ENCODE peak calls at places on chromosomes 12 and 14, in five cellular contexts. M, H, O, A and I are unnamed samples.

GRCh38 chr14:75018684-75019083 is 16.0 kb downstream of the EIF2B2 start:
- DNase-seq in M (no peak), H (no peak), O (no peak), A (no peak), I (no peak)

GRCh38 chr14:99261916-99262787 is 9.8 kb downstream of the BCL11B start:
- DNase-seq in M (no peak), H (no peak), O (no peak), A (no peak), I (no peak)

GRCh38 chr12:4956968-4957367 is 47.3 kb downstream of the KCNA1 start:
- DNase-seq in M (no peak), H (no peak), O (no peak), A (no peak), I (no peak)

GRCh38 chr12:128076188-128076587 is 190.8 kb upstream of the TMEM132C start:
- DNase-seq in M (no peak), H (no peak), O (no peak), A (no peak), I (no peak)

GRCh38 chr14:35571598-35571997 is 37.6 kb downstream of the INSM2 start:
- DNase-seq in M (no peak), H (no peak), O (no peak), A (no peak), I (no peak)

GRCh38 chr12:20524113-20524512 is 155.8 kb downstream of the PDE3A start:
- DNase-seq in M (no peak), H (peak), O (no peak), A (no peak), I (no peak)

GRCh38 chr12:84805474-84805858 is 107.1 kb downstream of the SLC6A15 start:
- DNase-seq in M (no peak), H (peak), O (no peak), A (no peak), I (no peak)

GRCh38 chr14:78611031-78611430 is 440.9 kb downstream of the NRXN3 start:
- DNase-seq in M (no peak), H (no peak), O (no peak), A (no peak), I (no peak)

GRCh38 chr14:36773558-36773957 is 111.9 kb downstream of the PAX9 start:
- DNase-seq in M (no peak), H (no peak), O (no peak), A (no peak), I (no peak)

GRCh38 chr12:106141452-106141851 is 2.7 kb upstream of the NUAK1 start:
- DNase-seq in M (no peak), H (no peak), O (no peak), A (no peak), I (no peak)

GRCh38 chr14:55957950-55958349 is 160.3 kb upstream of the PELI2 start:
- DNase-seq in M (peak), H (peak), O (no peak), A (no peak), I (no peak)

GRCh38 chr14:67622675-67623074 is 3.0 kb downstream of the ARG2 start:
- DNase-seq in M (no peak), H (no peak), O (no peak), A (peak), I (peak)

GRCh38 chr12:131371580-131372475 is 339.1 kb upstream of the SFSWAP start:
- DNase-seq in M (peak), H (no peak), O (no peak), A (no peak), I (no peak)

GRCh38 chr14:74263181-74263580 is 23.9 kb downstream of the VSX2 start:
- DNase-seq in M (no peak), H (no peak), O (no peak), A (no peak), I (no peak)

GRCh38 chr14:89349196-89350008 is 67.6 kb downstream of the FOXN3 start:
- DNase-seq in M (no peak), H (peak), O (no peak), A (no peak), I (no peak)

GRCh38 chr14:62322216-62322615 is 560.0 kb downstream of the SNAPC1 start:
- DNase-seq in M (no peak), H (no peak), O (no peak), A (no peak), I (no peak)

GRCh38 chr12:24560867-24561266 is 388.0 kb downstream of the BCAT1 start:
- DNase-seq in M (no peak), H (no peak), O (no peak), A (no peak), I (no peak)

GRCh38 chr14:43894534-43894933 is 612.5 kb downstream of the FSCB start:
- DNase-seq in M (no peak), H (no peak), O (no peak), A (no peak), I (peak)

GRCh38 chr14:99575043-99576023 is 28.7 kb downstream of the CCDC85C start:
- DNase-seq in M (no peak), H (no peak), O (no peak), A (peak), I (peak)

GRCh38 chr12:117100251-117100650 is 1.0 kb upstream of the TESC start:
- DNase-seq in M (no peak), H (no peak), O (no peak), A (no peak), I (peak)

GRCh38 chr12:19576421-19576925 is 137.2 kb downstream of the AEBP2 start:
- DNase-seq in M (no peak), H (no peak), O (no peak), A (no peak), I (no peak)

GRCh38 chr14:26820101-26820500 is 222.3 kb upstream of the NOVA1 start:
- DNase-seq in M (no peak), H (no peak), O (no peak), A (no peak), I (peak)

GRCh38 chr12:115798309-115798917 is 479.1 kb downstream of the MED13L start:
- DNase-seq in M (no peak), H (no peak), O (no peak), A (no peak), I (no peak)

GRCh38 chr12:68971404-68971803 is 38.4 kb upstream of the CPM start:
- DNase-seq in M (no peak), H (no peak), O (no peak), A (no peak), I (no peak)

GRCh38 chr14:21703357-21704339 is 30.0 kb upstream of the OR4E1 start:
- DNase-seq in M (no peak), H (no peak), O (no peak), A (no peak), I (peak)

GRCh38 chr14:90454041-90455000 is 57.5 kb downstream of the CALM1 start:
- DNase-seq in M (peak), H (peak), O (no peak), A (peak), I (peak)

GRCh38 chr14:85731198-85731597 is 201.3 kb downstream of the FLRT2 start:
- DNase-seq in M (no peak), H (no peak), O (no peak), A (no peak), I (no peak)

GRCh38 chr14:61860294-61860918 is 98.2 kb downstream of the SNAPC1 start:
- DNase-seq in M (peak), H (peak), O (peak), A (peak), I (peak)

GRCh38 chr12:132827763-132828703 is 636 bp downstream of the GOLGA3 start:
- DNase-seq in M (no peak), H (no peak), O (no peak), A (peak), I (no peak)

GRCh38 chr14:25049127-25049558 is 804 bp downstream of the STXBP6 start:
- DNase-seq in M (peak), H (no peak), O (no peak), A (no peak), I (no peak)

GRCh38 chr12:120783197-120783596 is 57.6 kb downstream of the ACADS start:
- DNase-seq in M (no peak), H (no peak), O (no peak), A (peak), I (no peak)

GRCh38 chr12:116672842-116673516 is 64.9 kb downstream of the SPRING1 start:
- DNase-seq in M (no peak), H (no peak), O (peak), A (no peak), I (no peak)

GRCh38 chr14:77302926-77303325 is 17.8 kb downstream of the POMT2 start:
- DNase-seq in M (no peak), H (no peak), O (no peak), A (peak), I (no peak)

GRCh38 chr12:27331299-27331926 is 1.2 kb upstream of the BMAL2 start:
- DNase-seq in M (no peak), H (no peak), O (peak), A (peak), I (no peak)

GRCh38 chr12:92745874-92746553 is 43.2 kb downstream of the PLEKHG7 start:
- DNase-seq in M (no peak), H (no peak), O (no peak), A (no peak), I (no peak)

GRCh38 chr12:88549929-88550328 is 30.3 kb downstream of the KITLG start:
- DNase-seq in M (no peak), H (no peak), O (no peak), A (no peak), I (no peak)

GRCh38 chr12:88544991-88545684 is 35.1 kb downstream of the KITLG start:
- DNase-seq in M (no peak), H (no peak), O (no peak), A (no peak), I (no peak)

GRCh38 chr12:88552672-88553079 is 27.6 kb downstream of the KITLG start:
- DNase-seq in M (no peak), H (no peak), O (no peak), A (peak), I (no peak)

DNA sequence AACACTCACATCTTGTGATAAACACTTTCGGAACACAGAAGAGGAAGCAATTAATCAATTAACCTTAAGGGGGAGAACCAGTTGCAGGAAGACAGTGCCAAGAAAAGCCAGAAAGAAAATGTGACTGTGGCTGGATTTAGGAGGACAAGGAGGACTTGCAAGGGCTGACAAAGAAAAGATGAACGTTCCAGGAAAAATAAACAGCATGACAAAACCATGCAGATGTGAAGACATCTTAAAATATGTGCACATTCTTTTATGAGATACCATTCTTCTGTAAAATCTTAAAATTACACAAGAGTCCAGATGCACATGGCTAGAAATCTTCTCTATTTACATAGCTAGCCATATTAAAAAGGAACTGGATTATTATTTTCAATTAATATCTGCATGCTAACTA is 33.4 kb downstream of the KITLG start:
- DNase-seq in M (no peak), H (no peak), O (no peak), A (no peak), I (no peak)
- TF ChIP-seq SUZ12 in M (no peak), H (no peak), O (no peak), A (no peak), I (no peak)

GRCh38 chr14:105059917-105060565 is 5.2 kb downstream of the GPR132 start:
- DNase-seq in M (no peak), H (no peak), O (no peak), A (no peak), I (no peak)

GRCh38 chr14:105061428-105062047 is 3.7 kb downstream of the GPR132 start:
- DNase-seq in M (no peak), H (no peak), O (no peak), A (no peak), I (no peak)

GRCh38 chr14:105059035-105059916 is 6.0 kb downstream of the GPR132 start:
- DNase-seq in M (peak), H (no peak), O (no peak), A (no peak), I (no peak)

GRCh38 chr14:105062048-105062433 is 3.2 kb downstream of the GPR132 start:
- DNase-seq in M (no peak), H (no peak), O (no peak), A (no peak), I (no peak)

GRCh38 chr14:105060751-105061427 is 4.3 kb downstream of the GPR132 start:
- DNase-seq in M (no peak), H (no peak), O (no peak), A (no peak), I (no peak)
- TF ChIP-seq SUZ12 in M (no peak), H (no peak), O (no peak), A (no peak), I (no peak)

DNA sequence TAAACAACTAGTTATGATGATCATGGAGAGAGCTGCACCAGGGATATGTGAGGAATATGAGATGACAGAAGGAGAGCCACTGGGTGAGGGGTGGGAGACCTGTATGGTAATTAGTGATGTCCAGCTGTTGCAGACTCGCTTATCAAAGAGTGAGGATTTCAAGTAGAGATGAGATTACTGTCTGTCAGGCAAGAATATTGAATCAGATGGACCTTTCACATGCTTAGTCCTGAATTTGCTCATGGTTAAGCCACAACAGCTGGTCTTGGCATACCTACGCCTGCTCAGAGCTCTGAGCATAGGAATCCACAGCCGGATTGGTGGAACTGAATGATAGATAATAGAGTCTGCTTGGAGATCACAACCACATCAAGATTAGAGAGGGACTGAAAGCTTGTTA is 115.2 kb upstream of the ARHGAP5 start:
- DNase-seq in M (no peak), H (no peak), O (no peak), A (no peak), I (no peak)
- TF ChIP-seq SUZ12 in M (no peak), H (no peak), O (no peak), A (no peak), I (no peak)

GRCh38 chr12:91138337-91138905 is 27.1 kb upstream of the LUM start:
- DNase-seq in M (no peak), H (no peak), O (no peak), A (no peak), I (no peak)
- TF ChIP-seq SUZ12 in M (no peak), H (no peak), O (no peak), A (no peak), I (no peak)

GRCh38 chr12:51388066-51388799 is 3.0 kb downstream of the GALNT6 start:
- DNase-seq in M (no peak), H (peak), O (no peak), A (no peak), I (no peak)

GRCh38 chr12:51390457-51391046 is 654 bp downstream of the GALNT6 start:
- DNase-seq in M (no peak), H (no peak), O (no peak), A (no peak), I (no peak)

GRCh38 chr12:51388826-51389225 is 2.4 kb downstream of the GALNT6 start:
- DNase-seq in M (no peak), H (no peak), O (no peak), A (no peak), I (no peak)

GRCh38 chr12:51391047-51391837 is at the start of gene GALNT6:
- DNase-seq in M (peak), H (peak), O (no peak), A (no peak), I (peak)

GRCh38 chr12:51389302-51389999 is 1.8 kb downstream of the GALNT6 start:
- DNase-seq in M (no peak), H (no peak), O (no peak), A (no peak), I (no peak)
- TF ChIP-seq SUZ12 in M (no peak), H (no peak), O (no peak), A (no peak), I (no peak)

GRCh38 chr12:6204533-6205143 is 4.4 kb downstream of the CD9 start:
- DNase-seq in M (no peak), H (no peak), O (no peak), A (no peak), I (no peak)
- TF ChIP-seq SUZ12 in M (no peak), H (no peak), O (no peak), A (no peak), I (no peak)

DNA sequence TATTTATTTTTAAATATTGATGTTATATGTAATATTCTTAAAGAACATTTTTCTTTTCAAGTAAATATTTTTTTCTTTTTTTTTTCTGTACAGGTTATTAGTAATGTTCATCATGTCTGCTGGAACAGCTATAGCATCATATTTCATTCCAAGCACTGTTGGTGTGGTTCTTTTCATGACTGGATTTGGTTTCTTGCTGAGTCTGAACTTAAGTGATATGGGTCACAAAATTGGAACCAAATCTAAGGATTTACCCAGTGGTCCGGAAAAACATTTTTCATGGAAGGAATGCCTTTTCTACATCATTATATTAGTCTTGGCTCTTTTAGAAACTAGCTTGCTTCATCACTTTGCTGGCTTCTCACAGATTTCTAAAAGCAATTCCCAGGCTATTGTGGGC is 23.2 kb downstream of the PCNX4 start:
- DNase-seq in M (no peak), H (no peak), O (no peak), A (no peak), I (no peak)
- TF ChIP-seq SUZ12 in M (no peak), H (no peak), O (no peak), A (no peak), I (no peak)